ENCODE peak calls at places on chromosomes 7 and 10, in five cellular contexts. One of them, this sample, is unnamed.

GRCh38 chr7:66050990-66051424 is 24.6 kb upstream of the ASL start:
- ATAC-seq in upper lobe of left lung: peak
- ATAC-seq in HepG2: peak
- ATAC-seq in K562: no peak
- ATAC-seq in GM12878: no peak
- ATAC-seq in this sample: no peak

GRCh38 chr7:113000316-113001020 is 86.2 kb downstream of the GPR85 start:
- ATAC-seq in upper lobe of left lung: no peak
- ATAC-seq in HepG2: no peak
- ATAC-seq in K562: no peak
- ATAC-seq in GM12878: peak
- ATAC-seq in this sample: no peak

GRCh38 chr10:42609872-42610271 is 28.5 kb downstream of the ZNF33B start:
- ATAC-seq in upper lobe of left lung: no peak
- ATAC-seq in HepG2: no peak
- ATAC-seq in K562: no peak
- ATAC-seq in GM12878: peak
- ATAC-seq in this sample: no peak

GRCh38 chr7:47647213-47647985 is 65.5 kb upstream of the TNS3 start:
- ATAC-seq in upper lobe of left lung: no peak
- ATAC-seq in HepG2: peak
- ATAC-seq in K562: no peak
- ATAC-seq in GM12878: no peak
- ATAC-seq in this sample: no peak

GRCh38 chr7:144854839-144855424 is 19.1 kb upstream of the TPK1 start:
- ATAC-seq in upper lobe of left lung: no peak
- ATAC-seq in HepG2: no peak
- ATAC-seq in K562: peak
- ATAC-seq in GM12878: no peak
- ATAC-seq in this sample: no peak

GRCh38 chr10:69467928-69468770 is 16.9 kb downstream of the TSPAN15 start:
- ATAC-seq in upper lobe of left lung: no peak
- ATAC-seq in HepG2: no peak
- ATAC-seq in K562: peak
- ATAC-seq in GM12878: no peak
- ATAC-seq in this sample: no peak

GRCh38 chr10:132489053-132489703 is 48.4 kb upstream of the INPP5A start:
- ATAC-seq in upper lobe of left lung: peak
- ATAC-seq in HepG2: no peak
- ATAC-seq in K562: no peak
- ATAC-seq in GM12878: no peak
- ATAC-seq in this sample: peak

GRCh38 chr7:139620676-139621344 is 97.3 kb downstream of the CLEC2L start:
- ATAC-seq in upper lobe of left lung: peak
- ATAC-seq in HepG2: peak
- ATAC-seq in K562: peak
- ATAC-seq in GM12878: peak
- ATAC-seq in this sample: no peak

GRCh38 chr7:120964088-120964487 is 13.5 kb downstream of the ING3 start:
- ATAC-seq in upper lobe of left lung: no peak
- ATAC-seq in HepG2: no peak
- ATAC-seq in K562: no peak
- ATAC-seq in GM12878: no peak
- ATAC-seq in this sample: no peak

GRCh38 chr7:159226303-159226702 is 81.6 kb upstream of the VIPR2 start:
- ATAC-seq in upper lobe of left lung: no peak
- ATAC-seq in HepG2: no peak
- ATAC-seq in K562: no peak
- ATAC-seq in GM12878: no peak
- ATAC-seq in this sample: no peak

GRCh38 chr7:55249332-55249731 is 115.8 kb upstream of the LANCL2 start:
- ATAC-seq in upper lobe of left lung: peak
- ATAC-seq in HepG2: no peak
- ATAC-seq in K562: peak
- ATAC-seq in GM12878: no peak
- ATAC-seq in this sample: no peak

GRCh38 chr10:122135251-122136025 is 135.7 kb upstream of the BTBD16 start:
- ATAC-seq in upper lobe of left lung: no peak
- ATAC-seq in HepG2: no peak
- ATAC-seq in K562: no peak
- ATAC-seq in GM12878: no peak
- ATAC-seq in this sample: no peak

GRCh38 chr7:94368371-94368791 is 26.3 kb upstream of the COL1A2 start:
- ATAC-seq in upper lobe of left lung: no peak
- ATAC-seq in HepG2: no peak
- ATAC-seq in K562: no peak
- ATAC-seq in GM12878: no peak
- ATAC-seq in this sample: peak

GRCh38 chr7:137390076-137390475 is 46.5 kb upstream of the PTN start:
- ATAC-seq in upper lobe of left lung: no peak
- ATAC-seq in HepG2: no peak
- ATAC-seq in K562: no peak
- ATAC-seq in GM12878: no peak
- ATAC-seq in this sample: no peak

GRCh38 chr7:134470864-134471263 is 12.0 kb upstream of the AKR1B1 start:
- ATAC-seq in upper lobe of left lung: no peak
- ATAC-seq in HepG2: peak
- ATAC-seq in K562: peak
- ATAC-seq in GM12878: no peak
- ATAC-seq in this sample: no peak

GRCh38 chr7:114650491-114650890 is 235.9 kb downstream of the FOXP2 start:
- ATAC-seq in upper lobe of left lung: no peak
- ATAC-seq in HepG2: no peak
- ATAC-seq in K562: no peak
- ATAC-seq in GM12878: peak
- ATAC-seq in this sample: no peak

GRCh38 chr7:112283382-112283910 is 77.0 kb downstream of the ZNF277 start:
- ATAC-seq in upper lobe of left lung: no peak
- ATAC-seq in HepG2: no peak
- ATAC-seq in K562: no peak
- ATAC-seq in GM12878: peak
- ATAC-seq in this sample: no peak

GRCh38 chr10:52063159-52063558 is 250.9 kb upstream of the DKK1 start:
- ATAC-seq in upper lobe of left lung: no peak
- ATAC-seq in HepG2: no peak
- ATAC-seq in K562: no peak
- ATAC-seq in GM12878: no peak
- ATAC-seq in this sample: no peak

DNA sequence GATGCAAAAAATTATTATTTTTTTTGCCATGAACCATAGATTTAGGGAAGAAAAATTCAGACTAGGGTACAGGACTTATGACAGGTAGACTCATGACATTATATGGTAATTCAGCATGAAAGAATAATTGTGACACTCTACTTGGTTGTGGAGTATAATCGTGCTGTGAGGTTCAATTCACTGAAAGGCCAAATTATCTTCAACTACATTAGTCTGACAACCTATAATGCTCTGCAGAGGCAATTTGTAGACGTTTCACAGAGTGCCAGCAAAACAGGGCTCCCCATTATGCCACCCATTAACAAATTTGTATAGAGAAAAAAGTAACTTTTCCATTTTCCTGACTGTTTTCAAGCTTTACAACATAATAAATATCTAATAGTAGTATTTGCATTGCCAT is 292.6 kb downstream of the LRMDA start:
- ATAC-seq in upper lobe of left lung: no peak
- ATAC-seq in HepG2: no peak
- ATAC-seq in K562: no peak
- ATAC-seq in GM12878: no peak
- ATAC-seq in this sample: no peak
- TF ChIP-seq EP300 in upper lobe of left lung: no peak
- TF ChIP-seq EP300 in HepG2: no peak
- TF ChIP-seq EP300 in K562: no peak
- TF ChIP-seq EP300 in GM12878: no peak
- TF ChIP-seq EP300 in this sample: no peak

DNA sequence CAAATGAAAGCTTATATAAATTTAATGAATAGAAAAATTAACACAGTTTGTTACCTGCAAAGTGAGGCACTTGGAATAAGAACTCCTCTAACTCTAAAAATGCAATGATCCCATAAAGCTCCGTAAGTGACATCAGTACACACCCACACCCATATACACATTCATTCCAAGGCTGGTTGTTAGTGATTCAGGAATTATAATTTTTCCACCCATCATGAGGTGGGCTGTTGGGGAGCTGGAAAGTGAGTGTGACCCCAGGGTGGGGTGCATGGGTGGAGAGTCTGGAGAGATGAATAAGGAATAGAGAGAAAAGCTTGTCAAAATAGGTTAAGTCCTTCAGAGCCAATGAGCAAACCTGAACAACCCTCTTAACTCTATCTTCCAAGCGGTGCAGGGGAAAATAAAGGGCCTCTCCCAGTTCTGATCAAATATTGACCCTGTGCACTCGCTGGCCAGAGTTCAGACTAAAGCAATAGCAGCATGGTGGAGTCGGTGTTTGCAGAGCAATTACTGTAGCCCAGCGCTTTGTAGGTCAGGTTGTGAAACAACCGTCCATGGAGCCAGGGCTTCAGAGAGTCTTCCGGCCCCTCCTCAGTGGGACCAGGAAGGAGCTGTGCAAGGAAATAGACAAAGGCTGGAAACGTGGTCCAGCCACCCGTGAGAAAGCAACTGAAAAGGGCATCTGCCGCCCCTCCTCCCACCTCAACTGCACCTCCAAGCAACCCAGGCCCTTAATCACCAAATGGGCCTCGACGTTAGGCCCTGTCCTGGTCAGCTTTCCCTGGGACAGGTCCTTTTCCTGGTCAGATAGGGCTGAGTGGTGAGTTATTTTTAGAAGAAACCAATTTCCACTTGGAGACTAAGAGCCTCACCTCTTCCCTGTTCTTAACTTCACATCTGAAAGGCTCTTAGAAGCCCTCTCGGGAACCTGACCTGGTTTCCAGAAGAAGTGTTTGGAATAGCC is 61.2 kb downstream of the SH3PXD2A start:
- ATAC-seq in upper lobe of left lung: peak
- ATAC-seq in HepG2: peak
- ATAC-seq in K562: no peak
- ATAC-seq in GM12878: no peak
- ATAC-seq in this sample: peak
- TF ChIP-seq POLR2AphosphoS5 in upper lobe of left lung: peak
- TF ChIP-seq POLR2AphosphoS5 in HepG2: peak
- TF ChIP-seq POLR2AphosphoS5 in K562: no peak
- TF ChIP-seq POLR2AphosphoS5 in GM12878: no peak
- TF ChIP-seq POLR2AphosphoS5 in this sample: no peak

DNA sequence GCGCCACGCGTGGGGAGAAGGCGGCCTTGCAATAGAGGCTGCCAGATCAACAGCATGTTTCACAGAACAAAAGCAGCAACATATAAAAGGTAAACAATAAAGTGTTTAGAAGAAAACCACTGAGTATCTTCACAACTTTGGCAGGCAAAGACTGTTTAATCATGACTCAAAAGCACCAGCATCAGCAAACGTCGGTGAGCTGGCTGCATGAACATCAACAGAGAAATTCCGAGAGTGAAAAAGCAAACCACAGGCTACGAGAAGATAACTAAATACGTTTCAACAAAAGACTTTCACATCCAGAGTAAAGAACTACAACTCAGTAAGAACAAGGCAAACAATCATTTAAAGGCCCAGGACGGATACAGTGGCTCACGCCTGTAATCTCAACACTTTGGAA is 172.0 kb downstream of the MAD1L1 start:
- ATAC-seq in upper lobe of left lung: no peak
- ATAC-seq in HepG2: no peak
- ATAC-seq in K562: no peak
- ATAC-seq in GM12878: no peak
- ATAC-seq in this sample: no peak
- TF ChIP-seq POLR2A in upper lobe of left lung: no peak
- TF ChIP-seq POLR2A in HepG2: no peak
- TF ChIP-seq POLR2A in K562: no peak
- TF ChIP-seq POLR2A in GM12878: no peak
- TF ChIP-seq POLR2A in this sample: no peak

GRCh38 chr7:104978460-104978859 is 35.5 kb upstream of the KMT2E start:
- ATAC-seq in upper lobe of left lung: peak
- ATAC-seq in HepG2: no peak
- ATAC-seq in K562: no peak
- ATAC-seq in GM12878: no peak
- ATAC-seq in this sample: no peak
- TF ChIP-seq EP300 in upper lobe of left lung: peak
- TF ChIP-seq EP300 in HepG2: no peak
- TF ChIP-seq EP300 in K562: no peak
- TF ChIP-seq EP300 in GM12878: no peak
- TF ChIP-seq EP300 in this sample: no peak

DNA sequence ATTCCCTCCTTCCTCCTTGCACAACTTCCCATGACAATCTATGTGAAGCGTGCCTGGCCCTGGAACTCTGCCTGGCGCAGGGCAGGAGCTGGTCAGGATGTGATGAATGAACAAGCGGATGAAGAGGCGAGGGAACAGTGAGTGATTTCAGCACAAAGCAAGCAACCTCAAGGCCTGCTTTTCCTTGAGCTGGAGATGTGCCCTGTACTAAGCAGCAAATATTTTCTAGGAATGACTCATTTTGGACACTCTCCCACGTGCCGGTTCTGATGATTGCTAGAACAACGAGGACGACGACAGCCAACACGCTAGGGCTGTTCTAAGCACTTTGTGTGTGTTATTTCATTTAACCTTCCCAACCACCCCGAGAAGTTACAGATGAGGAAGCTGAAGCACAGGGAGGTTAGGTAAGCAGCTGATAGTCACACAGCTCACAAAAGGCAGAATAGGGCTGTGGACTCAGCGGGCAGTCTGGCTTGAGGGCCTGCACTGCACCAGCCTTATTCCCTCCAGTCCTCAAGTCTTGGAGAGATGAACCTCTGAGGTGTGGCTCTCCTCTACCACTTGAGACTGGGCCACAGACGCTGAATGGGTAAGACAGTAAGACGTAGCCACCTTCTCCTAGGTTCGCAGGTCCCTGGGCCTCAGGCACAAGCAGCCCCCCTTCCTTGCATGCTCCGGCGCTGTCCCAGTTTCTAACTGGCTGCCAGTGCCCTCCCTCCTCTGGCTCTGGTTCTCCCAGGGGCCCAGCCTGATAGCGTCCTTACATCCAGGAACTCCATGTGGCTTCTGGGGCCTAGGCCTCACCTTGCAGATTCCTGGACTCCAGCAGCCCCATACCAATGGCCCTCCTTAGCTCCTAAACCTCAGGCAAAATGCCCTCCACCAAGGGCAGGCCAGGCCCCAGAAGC is 59.0 kb downstream of the YKT6 start:
- ATAC-seq in upper lobe of left lung: no peak
- ATAC-seq in HepG2: no peak
- ATAC-seq in K562: no peak
- ATAC-seq in GM12878: no peak
- ATAC-seq in this sample: peak
- TF ChIP-seq POLR2AphosphoS5 in upper lobe of left lung: peak
- TF ChIP-seq POLR2AphosphoS5 in HepG2: no peak
- TF ChIP-seq POLR2AphosphoS5 in K562: no peak
- TF ChIP-seq POLR2AphosphoS5 in GM12878: no peak
- TF ChIP-seq POLR2AphosphoS5 in this sample: peak

GRCh38 chr7:100015232-100016208 is at the start of gene ZKSCAN1:
- ATAC-seq in upper lobe of left lung: peak
- ATAC-seq in HepG2: peak
- ATAC-seq in K562: peak
- ATAC-seq in GM12878: peak
- ATAC-seq in this sample: peak
- TF ChIP-seq POLR2A in upper lobe of left lung: peak
- TF ChIP-seq POLR2A in HepG2: peak
- TF ChIP-seq POLR2A in K562: peak
- TF ChIP-seq POLR2A in GM12878: peak
- TF ChIP-seq POLR2A in this sample: peak